ENCODE peak calls at places on chromosomes 5 and 9, in seven cellular contexts. I, H, C, L, A, X and Y are unnamed samples.
A peak's percentile ranks its signal among the peaks of the same experiment; 100 is the strongest.

GRCh38 chr9:16191691-16192402 is 639.0 kb downstream of the CCDC171 start:
- DNase-seq in I (peak; percentile 87), H (peak; percentile 82), L (peak; percentile 70), X (peak; percentile 47), C (peak; percentile 93), A (peak; percentile 76), Y (peak; percentile 88)

GRCh38 chr9:133131506-133131905 is 10.5 kb upstream of the RALGDS start:
- DNase-seq in I (peak; percentile 55), X (no peak), H (no peak), A (no peak), L (no peak), C (no peak), Y (no peak)

GRCh38 chr5:44233691-44234090 is 155.5 kb downstream of the FGF10 start:
- DNase-seq in L (no peak), A (no peak), X (no peak), C (no peak), I (no peak), H (no peak), Y (no peak)

GRCh38 chr5:139863855-139864558 is 68.4 kb downstream of the PSD2 start:
- DNase-seq in A (peak; percentile 65), I (peak; percentile 44), H (no peak), L (peak; percentile 81), C (peak; percentile 85), X (peak; percentile 64), Y (peak; percentile 80)

GRCh38 chr9:32378993-32379729 is 5.3 kb upstream of the ACO1 start:
- DNase-seq in H (no peak), X (peak; percentile 49), I (peak; percentile 85), A (peak; percentile 47), C (no peak), L (no peak), Y (peak; percentile 33)

GRCh38 chr5:421287-421880 is 21.6 kb upstream of the EXOC3 start:
- DNase-seq in I (no peak), X (no peak), H (peak; percentile 58), C (no peak), L (no peak), A (no peak), Y (no peak)

GRCh38 chr9:95874989-95875304 is 544 bp upstream of the ERCC6L2 start:
- DNase-seq in I (peak; percentile 54), X (peak; percentile 72), L (peak; percentile 82), H (peak; percentile 74), A (peak; percentile 63), C (peak; percentile 39), Y (peak; percentile 43)

GRCh38 chr9:37370968-37371563 is 51.4 kb upstream of the GRHPR start:
- DNase-seq in L (no peak), H (no peak), A (no peak), C (no peak), I (no peak), X (no peak), Y (no peak)

GRCh38 chr9:89806371-89807100 is 201.7 kb downstream of the GADD45G start:
- DNase-seq in C (no peak), L (peak; percentile 30), X (no peak), H (no peak), I (peak; percentile 56), A (no peak), Y (no peak)

GRCh38 chr5:73960023-73960422 is 334.0 kb downstream of the ARHGEF28 start:
- DNase-seq in C (no peak), H (no peak), L (no peak), I (no peak), A (no peak), X (no peak), Y (no peak)

GRCh38 chr5:172052454-172053236 is 46.2 kb upstream of the FBXW11 start:
- DNase-seq in L (no peak), H (no peak), A (peak; percentile 80), X (no peak), I (peak; percentile 90), C (no peak), Y (no peak)

GRCh38 chr9:117063721-117064471 is 351.0 kb downstream of the ASTN2 start:
- DNase-seq in A (no peak), I (no peak), X (no peak), L (no peak), H (no peak), C (no peak), Y (no peak)

GRCh38 chr9:137305060-137305787 is 3.2 kb upstream of the NRARP start:
- DNase-seq in L (peak; percentile 84), I (peak; percentile 52), X (peak; percentile 62), H (peak; percentile 77), A (peak; percentile 78), C (peak; percentile 81), Y (peak; percentile 90)

GRCh38 chr5:173001229-173001841 is 17.8 kb downstream of the ATP6V0E1 start:
- DNase-seq in H (no peak), X (peak; percentile 14), L (peak; percentile 62), A (no peak), C (no peak), I (no peak), Y (no peak)

GRCh38 chr9:95433096-95433852 is 83.5 kb downstream of the PTCH1 start:
- DNase-seq in I (no peak), X (no peak), A (no peak), L (no peak), H (no peak), C (no peak), Y (no peak)

GRCh38 chr9:107710988-107711387 is 221.4 kb upstream of the KLF4 start:
- DNase-seq in I (no peak), C (no peak), L (no peak), A (no peak), X (no peak), H (no peak), Y (no peak)

GRCh38 chr5:143261748-143262392 is 141.6 kb downstream of the NR3C1 start:
- DNase-seq in A (no peak), H (no peak), I (peak; percentile 95), X (no peak), L (no peak), C (no peak), Y (no peak)

GRCh38 chr5:2752875-2753435 is 1.5 kb upstream of the IRX2 start:
- DNase-seq in H (no peak), A (no peak), L (no peak), C (peak; percentile 60), I (no peak), X (no peak), Y (no peak)

GRCh38 chr9:123825337-123825736 is 104.6 kb downstream of the DENND1A start:
- DNase-seq in I (peak; percentile 44), C (no peak), X (no peak), A (no peak), H (no peak), L (no peak), Y (no peak)

GRCh38 chr9:132409828-132410528 is at the start of gene CFAP77:
- DNase-seq in A (peak; percentile 25), H (no peak), X (peak; percentile 37), I (peak; percentile 46), C (peak; percentile 62), L (peak; percentile 75), Y (peak; percentile 72)

GRCh38 chr9:36551868-36552267 is 20.8 kb upstream of the MELK start:
- DNase-seq in C (no peak), H (no peak), I (no peak), A (no peak), L (no peak), X (no peak), Y (no peak)

GRCh38 chr5:10853144-10853543 is 92.1 kb upstream of the DAP start:
- DNase-seq in L (no peak), X (no peak), I (no peak), A (no peak), H (no peak), C (no peak), Y (no peak)

GRCh38 chr5:175579742-175580432 is 78.0 kb upstream of the HRH2 start:
- DNase-seq in L (no peak), H (no peak), X (no peak), I (no peak), A (no peak), C (no peak), Y (no peak)

GRCh38 chr5:106966686-106967315 is 703.9 kb downstream of the EFNA5 start:
- DNase-seq in H (no peak), I (no peak), L (no peak), X (no peak), C (no peak), A (no peak), Y (no peak)

GRCh38 chr5:140351609-140352334 is 5.4 kb upstream of the HBEGF start:
- DNase-seq in L (no peak), X (peak; percentile 67), A (peak; percentile 85), C (no peak), H (no peak), I (peak; percentile 74), Y (peak; percentile 63)

GRCh38 chr5:83472508-83473343 is 1.2 kb downstream of the VCAN start:
- DNase-seq in L (peak; percentile 66), X (peak; percentile 49), C (peak; percentile 67), A (peak; percentile 38), H (peak; percentile 80), I (peak; percentile 67), Y (peak; percentile 65)

GRCh38 chr5:115398726-115399125 is 102.3 kb upstream of the CCDC112 start:
- DNase-seq in H (no peak), X (no peak), C (no peak), I (peak; percentile 95), L (no peak), A (no peak), Y (no peak)

GRCh38 chr9:110142868-110143866 is 64.8 kb downstream of the C9orf152 start:
- DNase-seq in X (no peak), I (no peak), C (no peak), L (no peak), H (no peak), A (no peak), Y (no peak)

GRCh38 chr9:132194508-132194907 is 32.6 kb downstream of the NTNG2 start:
- DNase-seq in C (no peak), X (no peak), L (no peak), I (no peak), A (no peak), H (no peak), Y (no peak)